ENCODE peak calls at places on chromosome 14, in nine cellular contexts. U is testis; W is neural progenitor cell; Z is MM.1S; S is endodermal cell; N is cardiac muscle cell; K is H1; T is CD8-positive, alpha-beta T cell; I is neuronal stem cell. B is an unnamed sample.
A peak's percentile ranks its signal among the peaks of the same experiment; 100 is the strongest.

GRCh38 chr14:64654931-64655330 is 49.3 kb upstream of the PLEKHG3 start:
- DNase-seq in U (no peak), W (no peak), Z (no peak), S (no peak), N (no peak), K (no peak), T (no peak), I (no peak), B (no peak)

GRCh38 chr14:94114589-94115067 is 4.1 kb downstream of the IFI27 start:
- DNase-seq in U (no peak), W (no peak), Z (no peak), S (peak; percentile 13), N (no peak), K (no peak), T (no peak), I (no peak), B (no peak)

GRCh38 chr14:58296731-58297130 is 1.6 kb upstream of the ARID4A start:
- DNase-seq in U (no peak), W (no peak), Z (no peak), S (no peak), N (no peak), K (no peak), T (no peak), I (no peak), B (no peak)

GRCh38 chr14:34502826-34503225 is 36.7 kb downstream of the EAPP start:
- DNase-seq in U (no peak), W (no peak), Z (no peak), S (no peak), N (no peak), K (no peak), T (no peak), I (no peak), B (no peak)

GRCh38 chr14:102234331-102235264 is 70.4 kb downstream of the MOK start:
- DNase-seq in U (peak; percentile 54), W (no peak), Z (no peak), S (peak; percentile 53), N (no peak), K (no peak), T (no peak), I (no peak), B (no peak)

GRCh38 chr14:29898470-29898869 is 29.2 kb downstream of the PRKD1 start:
- DNase-seq in U (no peak), W (no peak), Z (no peak), S (no peak), N (no peak), K (no peak), T (no peak), I (no peak), B (no peak)

GRCh38 chr14:78319826-78320635 is 149.9 kb downstream of the NRXN3 start:
- DNase-seq in U (no peak), W (peak; percentile 11), Z (no peak), S (peak; percentile 52), N (peak; percentile 2), K (no peak), T (no peak), I (no peak), B (no peak)

GRCh38 chr14:50340945-50341344 is 28.8 kb downstream of the DMAC2L start:
- DNase-seq in U (no peak), W (peak; percentile 47), Z (no peak), S (peak; percentile 77), N (no peak), K (no peak), T (no peak), I (no peak), B (no peak)

GRCh38 chr14:88163731-88164255 is 158.9 kb downstream of the GPR65 start:
- DNase-seq in U (no peak), W (no peak), Z (no peak), S (peak; percentile 26), N (no peak), K (no peak), T (no peak), I (no peak), B (no peak)

GRCh38 chr14:75198291-75198933 is 22.0 kb upstream of the TMED10 start:
- DNase-seq in U (peak; percentile 23), W (no peak), Z (no peak), S (no peak), N (no peak), K (no peak), T (no peak), I (no peak), B (no peak)

DNA sequence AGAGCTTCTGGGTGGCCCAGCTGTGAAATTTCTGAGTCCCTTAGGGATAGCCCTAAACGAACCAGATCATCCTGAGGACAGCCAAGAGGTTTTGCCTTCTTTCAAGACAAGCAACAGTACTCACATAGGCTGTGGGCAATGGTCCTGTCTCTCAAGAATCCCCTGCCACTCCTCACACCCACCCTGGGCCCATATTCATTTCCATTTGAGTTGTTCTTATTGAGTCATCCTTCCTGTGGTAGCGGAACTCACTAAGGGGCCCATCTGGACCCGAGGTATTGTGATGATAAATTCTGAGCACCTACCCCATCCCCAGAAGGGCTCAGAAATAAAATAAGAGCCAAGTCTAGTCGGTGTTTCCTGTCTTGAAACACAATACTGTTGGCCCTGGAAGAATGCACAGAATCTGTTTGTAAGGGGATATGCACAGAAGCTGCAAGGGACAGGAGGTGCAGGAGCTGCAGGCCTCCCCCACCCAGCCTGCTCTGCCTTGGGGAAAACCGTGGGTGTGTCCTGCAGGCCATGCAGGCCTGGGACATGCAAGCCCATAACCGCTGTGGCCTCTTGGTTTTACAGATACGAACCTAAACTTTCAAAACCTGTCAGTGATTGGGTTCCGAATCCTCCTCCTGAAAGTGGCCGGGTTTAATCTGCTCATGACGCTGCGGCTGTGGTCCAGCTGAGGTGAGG is 38.9 kb downstream of the DAD1 start:
- DNase-seq in U (no peak), W (no peak), Z (no peak), S (no peak), N (no peak), K (no peak), T (peak; percentile 70), I (no peak), B (no peak)
- H3K4me1 ChIP-seq in U (peaks cover 14% of the 10 kb centered on the region), W (peaks cover 20% of the 10 kb centered on the region), Z (peaks cover 2% of the 10 kb centered on the region), S (peaks cover 20% of the 10 kb centered on the region), N (no peaks in the 10 kb centered on the region), K (peaks cover 13% of the 10 kb centered on the region), T (peaks cover 96% of the 10 kb centered on the region), I (peaks cover 12% of the 10 kb centered on the region), B (peaks cover 19% of the 10 kb centered on the region)

GRCh38 chr14:55153951-55154350 is 24.9 kb downstream of the LGALS3 start:
- DNase-seq in U (no peak), W (no peak), Z (no peak), S (no peak), N (no peak), K (no peak), T (no peak), I (no peak), B (no peak)
- H3K36me3 ChIP-seq in U (no peaks in the 10 kb centered on the region), W (peaks cover 51% of the 10 kb centered on the region), Z (no peaks in the 10 kb centered on the region), S (peaks cover 82% of the 10 kb centered on the region), N (peaks cover 10% of the 10 kb centered on the region), K (peaks cover 75% of the 10 kb centered on the region), T (no peaks in the 10 kb centered on the region), I (peaks cover 22% of the 10 kb centered on the region), B (no peaks in the 10 kb centered on the region)

DNA sequence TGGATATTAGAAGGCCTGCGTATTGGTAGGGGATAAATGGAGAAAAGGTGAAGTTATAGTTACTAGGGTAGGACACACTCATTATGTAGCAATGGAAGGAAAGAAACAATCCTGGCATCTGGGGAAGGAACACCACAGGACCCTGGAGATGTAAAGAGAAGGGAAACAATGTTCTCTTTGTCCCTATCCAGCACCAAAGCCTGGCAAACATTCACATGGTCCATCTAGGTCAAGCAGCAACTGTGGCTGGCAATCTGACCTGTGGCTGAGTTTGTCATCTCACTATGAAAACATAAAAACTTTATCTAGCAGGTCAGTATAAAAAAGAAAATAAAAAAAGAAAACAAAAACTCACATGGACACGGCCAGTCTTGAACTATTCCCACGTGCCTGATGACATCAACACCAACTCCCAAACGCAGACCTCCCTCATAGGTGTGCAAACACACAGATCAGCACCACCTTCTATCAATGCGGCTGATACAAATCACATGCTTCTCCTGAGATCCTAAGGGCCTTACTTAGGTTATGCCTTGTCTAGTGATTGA is 2.6 kb downstream of the POMT2 start:
- DNase-seq in U (peak; percentile 85), W (no peak), Z (no peak), S (no peak), N (no peak), K (no peak), T (no peak), I (no peak), B (no peak)
- H3K4me1 ChIP-seq in U (peaks cover 67% of the 10 kb centered on the region), W (peaks cover 32% of the 10 kb centered on the region), Z (peaks cover 7% of the 10 kb centered on the region), S (peaks cover 24% of the 10 kb centered on the region), N (peaks cover 23% of the 10 kb centered on the region), K (peaks cover 25% of the 10 kb centered on the region), T (peaks cover 12% of the 10 kb centered on the region), I (peaks cover 26% of the 10 kb centered on the region), B (peaks cover 34% of the 10 kb centered on the region)

DNA sequence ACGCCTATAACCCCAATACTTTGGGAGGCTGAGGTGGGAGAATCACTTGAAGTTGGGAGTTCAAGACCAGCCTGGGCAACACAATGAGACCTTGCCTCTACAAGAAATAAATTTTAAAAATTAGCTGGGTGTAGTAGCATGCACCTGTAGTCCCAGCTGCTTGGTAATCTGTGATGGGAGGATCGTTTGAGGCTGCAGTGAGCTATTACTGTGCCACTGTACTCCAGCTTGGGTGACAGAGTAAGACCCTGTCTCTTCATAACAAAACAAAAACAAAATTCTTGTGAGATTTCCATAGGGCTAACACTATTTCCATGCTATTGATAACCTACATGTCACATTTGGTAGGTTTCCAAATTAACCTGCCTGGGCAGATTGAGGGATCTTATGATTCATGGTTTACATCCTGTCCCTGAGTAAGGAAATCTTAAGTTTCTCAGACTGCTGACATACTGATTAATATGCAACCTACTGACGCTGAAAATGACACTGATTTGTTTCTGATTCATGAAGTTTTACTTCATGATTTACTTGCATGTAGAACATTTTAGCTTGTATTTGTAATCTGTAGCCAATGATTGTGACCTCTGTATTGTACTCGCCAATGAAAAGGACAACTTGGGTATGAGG is 15.9 kb downstream of the ATP6V1D start:
- DNase-seq in U (no peak), W (no peak), Z (no peak), S (no peak), N (no peak), K (no peak), T (no peak), I (no peak), B (no peak)
- H3K36me3 ChIP-seq in U (no peaks in the 10 kb centered on the region), W (peaks cover 15% of the 10 kb centered on the region), Z (no peaks in the 10 kb centered on the region), S (peaks cover 74% of the 10 kb centered on the region), N (peaks cover 39% of the 10 kb centered on the region), K (peaks cover 68% of the 10 kb centered on the region), T (peaks cover 6% of the 10 kb centered on the region), I (peaks cover 7% of the 10 kb centered on the region), B (peaks cover 14% of the 10 kb centered on the region)

DNA sequence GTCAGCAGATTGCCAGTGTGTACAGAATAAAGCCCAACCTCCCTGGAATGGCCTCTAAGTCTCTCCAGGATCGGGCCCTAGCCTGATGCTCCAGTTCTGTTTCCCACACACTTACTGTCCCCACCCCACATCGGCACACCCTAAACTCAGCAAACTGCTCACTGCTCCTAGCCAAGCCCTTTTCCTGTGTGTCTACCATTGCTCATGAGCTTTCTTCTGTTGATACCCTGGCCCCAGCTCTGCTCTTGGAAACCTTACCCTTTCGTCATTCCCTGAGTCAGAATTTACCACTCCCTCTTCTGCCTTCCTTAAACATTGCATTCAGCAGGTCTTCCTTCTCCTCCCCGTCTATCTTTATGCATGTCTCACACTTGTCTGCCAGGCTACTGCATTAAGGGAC is 158.9 kb downstream of the TMX1 start:
- DNase-seq in U (no peak), W (no peak), Z (no peak), S (no peak), N (no peak), K (no peak), T (no peak), I (no peak), B (no peak)
- H3K4me1 ChIP-seq in U (peaks cover 34% of the 10 kb centered on the region), W (peaks cover 16% of the 10 kb centered on the region), Z (no peaks in the 10 kb centered on the region), S (peaks cover 4% of the 10 kb centered on the region), N (no peaks in the 10 kb centered on the region), K (no peaks in the 10 kb centered on the region), T (no peaks in the 10 kb centered on the region), I (peaks cover 9% of the 10 kb centered on the region), B (peaks cover 52% of the 10 kb centered on the region)

B was measured in tibial nerve.